ENCODE peak calls at places on chromosomes 16 and 17, in five cellular contexts. One of them, this sample, is unnamed.

GRCh38 chr17:73740370-73740769 is 96.1 kb upstream of the SDK2 start:
- DNase-seq in fibroblast of pulmonary artery: no peak
- DNase-seq in fibroblast of lung: no peak
- DNase-seq in AG04450: no peak
- DNase-seq in transverse colon: no peak
- DNase-seq in this sample: no peak

GRCh38 chr17:64147110-64148016 is 17.4 kb upstream of the ERN1 start:
- DNase-seq in fibroblast of pulmonary artery: peak
- DNase-seq in AG04450: no peak
- DNase-seq in transverse colon: no peak
- DNase-seq in fibroblast of lung: peak
- DNase-seq in this sample: peak

GRCh38 chr16:85157813-85158701 is 45.8 kb upstream of the CIBAR2 start:
- DNase-seq in fibroblast of lung: no peak
- DNase-seq in AG04450: no peak
- DNase-seq in transverse colon: no peak
- DNase-seq in fibroblast of pulmonary artery: no peak
- DNase-seq in this sample: no peak

GRCh38 chr16:74950511-74950910 is 34.4 kb downstream of the WDR59 start:
- DNase-seq in AG04450: no peak
- DNase-seq in fibroblast of lung: no peak
- DNase-seq in transverse colon: no peak
- DNase-seq in fibroblast of pulmonary artery: no peak
- DNase-seq in this sample: no peak

GRCh38 chr17:29124135-29124930 is 55.9 kb downstream of the MYO18A start:
- DNase-seq in AG04450: no peak
- DNase-seq in transverse colon: no peak
- DNase-seq in fibroblast of lung: peak
- DNase-seq in fibroblast of pulmonary artery: peak
- DNase-seq in this sample: peak

GRCh38 chr17:12342609-12343248 is 322.1 kb downstream of the MAP2K4 start:
- DNase-seq in transverse colon: peak
- DNase-seq in AG04450: no peak
- DNase-seq in fibroblast of pulmonary artery: peak
- DNase-seq in fibroblast of lung: peak
- DNase-seq in this sample: no peak

GRCh38 chr16:27314986-27315332 is 1.2 kb downstream of the IL4R start:
- DNase-seq in fibroblast of pulmonary artery: no peak
- DNase-seq in AG04450: no peak
- DNase-seq in transverse colon: no peak
- DNase-seq in fibroblast of lung: no peak
- DNase-seq in this sample: no peak

GRCh38 chr17:73657473-73658116 is 13.3 kb upstream of the SDK2 start:
- DNase-seq in AG04450: no peak
- DNase-seq in fibroblast of lung: peak
- DNase-seq in fibroblast of pulmonary artery: peak
- DNase-seq in transverse colon: peak
- DNase-seq in this sample: no peak

GRCh38 chr17:6708357-6708961 is 4.7 kb downstream of the SLC13A5 start:
- DNase-seq in fibroblast of lung: no peak
- DNase-seq in AG04450: no peak
- DNase-seq in transverse colon: no peak
- DNase-seq in fibroblast of pulmonary artery: no peak
- DNase-seq in this sample: no peak

GRCh38 chr16:17450291-17450690 is 20.5 kb downstream of the XYLT1 start:
- DNase-seq in fibroblast of lung: no peak
- DNase-seq in AG04450: no peak
- DNase-seq in transverse colon: no peak
- DNase-seq in fibroblast of pulmonary artery: no peak
- DNase-seq in this sample: no peak

GRCh38 chr16:77657016-77657415 is 65.3 kb upstream of the NUDT7 start:
- DNase-seq in transverse colon: no peak
- DNase-seq in fibroblast of lung: peak
- DNase-seq in AG04450: no peak
- DNase-seq in fibroblast of pulmonary artery: peak
- DNase-seq in this sample: peak

GRCh38 chr17:37340804-37341203 is 35.0 kb upstream of the C17orf78 start:
- DNase-seq in fibroblast of lung: no peak
- DNase-seq in transverse colon: no peak
- DNase-seq in fibroblast of pulmonary artery: no peak
- DNase-seq in AG04450: no peak
- DNase-seq in this sample: no peak

GRCh38 chr17:35821308-35821707 is 12.0 kb downstream of the TAF15 start:
- DNase-seq in transverse colon: no peak
- DNase-seq in fibroblast of pulmonary artery: no peak
- DNase-seq in fibroblast of lung: no peak
- DNase-seq in AG04450: no peak
- DNase-seq in this sample: no peak

GRCh38 chr17:37541880-37542675 is 52.4 kb downstream of the DUSP14 start:
- DNase-seq in transverse colon: no peak
- DNase-seq in AG04450: no peak
- DNase-seq in fibroblast of lung: peak
- DNase-seq in fibroblast of pulmonary artery: peak
- DNase-seq in this sample: peak

GRCh38 chr17:50550661-50551432 is 3.9 kb downstream of the SPATA20 start:
- DNase-seq in AG04450: peak
- DNase-seq in fibroblast of pulmonary artery: peak
- DNase-seq in transverse colon: peak
- DNase-seq in fibroblast of lung: peak
- DNase-seq in this sample: peak

GRCh38 chr17:75614006-75614405 is 19.2 kb upstream of the SMIM5 start:
- DNase-seq in fibroblast of pulmonary artery: no peak
- DNase-seq in AG04450: no peak
- DNase-seq in transverse colon: no peak
- DNase-seq in fibroblast of lung: no peak
- DNase-seq in this sample: no peak

GRCh38 chr17:48052956-48053757 is 5.0 kb downstream of the NFE2L1 start:
- DNase-seq in AG04450: no peak
- DNase-seq in fibroblast of pulmonary artery: peak
- DNase-seq in transverse colon: peak
- DNase-seq in fibroblast of lung: peak
- DNase-seq in this sample: peak

GRCh38 chr16:53080345-53081031 is 25.7 kb downstream of the CHD9 start:
- DNase-seq in AG04450: peak
- DNase-seq in fibroblast of pulmonary artery: peak
- DNase-seq in transverse colon: peak
- DNase-seq in fibroblast of lung: peak
- DNase-seq in this sample: peak

GRCh38 chr17:52158450-52159042 is at the start of gene CA10:
- DNase-seq in fibroblast of pulmonary artery: no peak
- DNase-seq in transverse colon: no peak
- DNase-seq in AG04450: no peak
- DNase-seq in fibroblast of lung: no peak
- DNase-seq in this sample: no peak

GRCh38 chr17:44546711-44547606 is 10.3 kb upstream of the FZD2 start:
- DNase-seq in fibroblast of pulmonary artery: peak
- DNase-seq in transverse colon: no peak
- DNase-seq in fibroblast of lung: peak
- DNase-seq in AG04450: no peak
- DNase-seq in this sample: peak

GRCh38 chr17:49486012-49486641 is 9.0 kb upstream of the NGFR start:
- DNase-seq in fibroblast of pulmonary artery: no peak
- DNase-seq in AG04450: no peak
- DNase-seq in fibroblast of lung: no peak
- DNase-seq in transverse colon: no peak
- DNase-seq in this sample: no peak

GRCh38 chr17:73291260-73291801 is 20.5 kb downstream of the CDC42EP4 start:
- DNase-seq in AG04450: no peak
- DNase-seq in transverse colon: peak
- DNase-seq in fibroblast of pulmonary artery: peak
- DNase-seq in fibroblast of lung: peak
- DNase-seq in this sample: peak

GRCh38 chr16:19527161-19527560 is 3.4 kb downstream of the CCP110 start:
- DNase-seq in fibroblast of lung: no peak
- DNase-seq in transverse colon: no peak
- DNase-seq in AG04450: no peak
- DNase-seq in fibroblast of pulmonary artery: no peak
- DNase-seq in this sample: no peak

GRCh38 chr17:32491371-32492280 is 4.8 kb downstream of the CDK5R1 start:
- DNase-seq in transverse colon: no peak
- DNase-seq in fibroblast of pulmonary artery: no peak
- DNase-seq in fibroblast of lung: no peak
- DNase-seq in AG04450: no peak
- DNase-seq in this sample: no peak

GRCh38 chr17:35170968-35171771 is 23.0 kb downstream of the SLC35G3 start:
- DNase-seq in transverse colon: no peak
- DNase-seq in fibroblast of pulmonary artery: no peak
- DNase-seq in AG04450: no peak
- DNase-seq in fibroblast of lung: peak
- DNase-seq in this sample: peak

GRCh38 chr17:42388381-42389134 is at the start of gene STAT3:
- DNase-seq in fibroblast of pulmonary artery: peak
- DNase-seq in AG04450: peak
- DNase-seq in fibroblast of lung: peak
- DNase-seq in transverse colon: peak
- DNase-seq in this sample: peak

GRCh38 chr17:9628509-9628908 is 16.8 kb upstream of the USP43 start:
- DNase-seq in transverse colon: peak
- DNase-seq in AG04450: no peak
- DNase-seq in fibroblast of pulmonary artery: no peak
- DNase-seq in fibroblast of lung: no peak
- DNase-seq in this sample: no peak

GRCh38 chr16:85329059-85329812 is 217.0 kb upstream of the CIBAR2 start:
- DNase-seq in transverse colon: peak
- DNase-seq in AG04450: no peak
- DNase-seq in fibroblast of pulmonary artery: no peak
- DNase-seq in fibroblast of lung: no peak
- DNase-seq in this sample: peak

GRCh38 chr17:81958633-81959342 is 2.2 kb downstream of the NOTUM start:
- DNase-seq in transverse colon: no peak
- DNase-seq in fibroblast of lung: no peak
- DNase-seq in AG04450: no peak
- DNase-seq in fibroblast of pulmonary artery: no peak
- DNase-seq in this sample: no peak

GRCh38 chr16:59905628-59906027 is 1171.5 kb upstream of the GOT2 start:
- DNase-seq in fibroblast of lung: peak
- DNase-seq in fibroblast of pulmonary artery: peak
- DNase-seq in AG04450: no peak
- DNase-seq in transverse colon: no peak
- DNase-seq in this sample: peak

GRCh38 chr17:70344356-70345060 is 175.2 kb downstream of the KCNJ2 start:
- DNase-seq in AG04450: no peak
- DNase-seq in fibroblast of pulmonary artery: no peak
- DNase-seq in transverse colon: no peak
- DNase-seq in fibroblast of lung: peak
- DNase-seq in this sample: no peak

DNA sequence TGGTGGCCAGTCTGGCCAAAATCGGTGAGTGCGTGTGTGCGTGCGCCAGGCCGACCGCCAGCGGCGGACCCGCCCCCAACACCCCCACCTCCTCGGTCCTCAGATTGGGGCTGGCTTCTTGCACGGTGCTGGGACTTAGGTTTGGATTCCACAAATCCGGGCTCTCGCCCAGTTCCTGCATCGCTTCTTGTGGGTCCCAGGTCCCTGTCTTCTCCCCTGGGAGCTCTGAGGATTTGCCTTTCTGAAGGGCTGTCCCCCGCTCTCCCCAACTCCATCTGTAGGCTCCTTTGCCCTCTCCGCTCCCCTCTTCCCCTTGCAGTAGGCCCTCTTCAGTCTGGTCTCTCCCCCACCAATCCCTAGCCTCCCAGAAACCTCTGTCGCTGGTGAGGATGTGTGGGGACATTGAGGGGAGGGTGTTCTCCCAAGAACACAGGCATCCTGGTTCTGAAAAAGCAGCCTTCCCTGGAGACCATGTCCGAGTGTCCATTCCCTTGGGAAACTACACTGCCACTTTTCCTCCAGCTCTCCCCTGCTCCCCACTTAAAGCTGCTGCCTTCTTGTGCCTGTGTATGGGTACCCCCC is 490 bp downstream of the SLC9A5 start:
- DNase-seq in fibroblast of pulmonary artery: no peak
- DNase-seq in AG04450: no peak
- DNase-seq in transverse colon: no peak
- DNase-seq in fibroblast of lung: no peak
- DNase-seq in this sample: no peak
- TF ChIP-seq CTCF in fibroblast of pulmonary artery: no peak
- TF ChIP-seq CTCF in AG04450: no peak
- TF ChIP-seq CTCF in transverse colon: no peak
- TF ChIP-seq CTCF in fibroblast of lung: no peak
- TF ChIP-seq CTCF in this sample: no peak

DNA sequence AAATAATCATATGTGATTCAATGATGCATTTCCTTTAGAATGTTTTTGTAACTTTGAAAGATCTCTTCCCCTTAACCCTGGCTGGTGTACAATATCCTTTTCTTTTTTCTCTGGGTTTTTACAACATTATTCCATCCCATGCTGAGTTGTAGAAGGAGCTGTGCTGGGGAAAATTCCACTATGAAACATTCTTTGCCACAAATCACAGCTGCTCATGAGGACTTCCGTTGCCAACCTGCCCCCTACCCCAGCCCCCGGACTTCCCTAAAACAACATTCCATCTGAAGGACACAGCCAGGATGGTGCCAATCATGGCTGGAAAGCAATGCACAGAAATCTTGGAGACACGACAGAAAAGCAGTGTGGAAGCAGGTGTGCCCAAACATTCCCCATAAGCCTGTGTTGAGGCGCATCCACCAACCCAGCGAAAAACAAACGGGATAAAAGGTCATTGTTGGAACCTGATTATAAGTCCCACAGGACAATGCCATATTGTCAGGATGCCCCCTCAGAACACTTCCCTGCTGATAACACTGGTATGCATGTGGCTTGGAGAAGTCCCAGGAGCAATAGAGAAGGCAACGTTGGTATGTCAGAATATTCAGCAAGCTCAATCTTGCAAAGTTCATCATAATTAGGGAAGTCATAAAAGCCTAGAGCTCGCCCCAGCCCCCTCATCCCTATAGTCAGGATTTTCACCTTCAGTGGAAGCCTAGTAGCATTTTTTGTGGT is 475.0 kb downstream of the HS3ST3B1 start:
- DNase-seq in fibroblast of lung: no peak
- DNase-seq in AG04450: no peak
- DNase-seq in fibroblast of pulmonary artery: peak
- DNase-seq in transverse colon: no peak
- DNase-seq in this sample: peak
- H3K4me3 ChIP-seq in fibroblast of lung: no peak
- H3K4me3 ChIP-seq in AG04450: no peak
- H3K4me3 ChIP-seq in fibroblast of pulmonary artery: no peak
- H3K4me3 ChIP-seq in transverse colon: no peak
- H3K4me3 ChIP-seq in this sample: no peak

DNA sequence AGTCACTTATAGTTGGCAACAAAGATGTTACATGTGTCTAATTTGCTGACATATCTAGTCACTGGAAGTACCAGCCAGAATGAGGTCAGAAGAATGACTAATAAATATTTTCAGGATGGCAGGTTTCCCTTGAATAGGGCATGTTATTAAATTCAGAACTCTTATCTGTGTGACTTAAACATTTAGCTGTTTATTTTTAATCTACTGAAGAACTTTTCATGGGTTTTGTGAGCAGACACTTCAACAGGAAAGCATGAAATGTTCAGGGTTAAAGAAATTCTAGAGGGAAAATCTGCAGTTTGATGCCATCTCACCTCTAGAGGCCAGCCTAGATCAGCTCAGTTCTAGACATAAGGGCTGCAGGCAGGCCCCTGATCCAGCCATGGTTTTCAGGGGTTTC is 13.2 kb downstream of the JPT2 start:
- DNase-seq in transverse colon: no peak
- DNase-seq in fibroblast of pulmonary artery: peak
- DNase-seq in AG04450: no peak
- DNase-seq in fibroblast of lung: peak
- DNase-seq in this sample: peak
- TF ChIP-seq CTCF in transverse colon: no peak
- TF ChIP-seq CTCF in fibroblast of pulmonary artery: peak
- TF ChIP-seq CTCF in AG04450: peak
- TF ChIP-seq CTCF in fibroblast of lung: peak
- TF ChIP-seq CTCF in this sample: peak

GRCh38 chr16:14186954-14187306 is 115.8 kb downstream of the MRTFB start:
- DNase-seq in fibroblast of lung: no peak
- DNase-seq in AG04450: no peak
- DNase-seq in transverse colon: no peak
- DNase-seq in fibroblast of pulmonary artery: no peak
- DNase-seq in this sample: peak
- H3K4me3 ChIP-seq in fibroblast of lung: peak
- H3K4me3 ChIP-seq in AG04450: peak
- H3K4me3 ChIP-seq in transverse colon: peak
- H3K4me3 ChIP-seq in fibroblast of pulmonary artery: peak
- H3K4me3 ChIP-seq in this sample: peak

This sample was measured in astrocyte of the spinal cord.